ENCODE peak calls at places on chromosomes 1 and 21, in four cellular contexts. M, N, X and C are unnamed samples.

GRCh38 chr1:30875916-30876315 is 32.6 kb downstream of the SDC3 start:
- DNase-seq in M (no peak), N (no peak), X (no peak), C (no peak)

GRCh38 chr1:30682396-30683275 is 40.7 kb downstream of the MATN1 start:
- DNase-seq in N (peak), X (no peak), M (peak), C (no peak)

GRCh38 chr1:87977145-87977544 is 648.5 kb downstream of the LMO4 start:
- DNase-seq in N (no peak), X (no peak), M (no peak), C (no peak)

GRCh38 chr21:44914176-44914874 is 6.4 kb downstream of the ITGB2 start:
- DNase-seq in N (no peak), X (no peak), M (no peak), C (peak)

GRCh38 chr21:39958731-39959130 is 91.5 kb downstream of the PCP4 start:
- DNase-seq in M (no peak), X (no peak), N (no peak), C (no peak)

GRCh38 chr21:39676054-39676771 is 63.5 kb downstream of the B3GALT5 start:
- DNase-seq in M (no peak), X (no peak), N (peak), C (no peak)

GRCh38 chr1:21594935-21595897 is 73.9 kb downstream of the RAP1GAP start:
- DNase-seq in N (no peak), X (no peak), M (peak), C (peak)

GRCh38 chr1:63674865-63675815 is 81.9 kb downstream of the PGM1 start:
- DNase-seq in X (no peak), M (peak), N (no peak), C (no peak)

GRCh38 chr1:94236630-94237290 is 624 bp downstream of the ARHGAP29 start:
- DNase-seq in X (no peak), M (no peak), N (peak), C (no peak)

GRCh38 chr1:231232870-231233734 is 7.9 kb upstream of the GNPAT start:
- DNase-seq in M (no peak), N (no peak), X (no peak), C (no peak)

GRCh38 chr1:200670215-200671118 is 760 bp upstream of the DDX59 start:
- DNase-seq in M (no peak), X (no peak), N (no peak), C (peak)

GRCh38 chr1:244048566-244049141 is 2.4 kb upstream of the ZBTB18 start:
- DNase-seq in M (no peak), N (no peak), X (no peak), C (no peak)

DNA sequence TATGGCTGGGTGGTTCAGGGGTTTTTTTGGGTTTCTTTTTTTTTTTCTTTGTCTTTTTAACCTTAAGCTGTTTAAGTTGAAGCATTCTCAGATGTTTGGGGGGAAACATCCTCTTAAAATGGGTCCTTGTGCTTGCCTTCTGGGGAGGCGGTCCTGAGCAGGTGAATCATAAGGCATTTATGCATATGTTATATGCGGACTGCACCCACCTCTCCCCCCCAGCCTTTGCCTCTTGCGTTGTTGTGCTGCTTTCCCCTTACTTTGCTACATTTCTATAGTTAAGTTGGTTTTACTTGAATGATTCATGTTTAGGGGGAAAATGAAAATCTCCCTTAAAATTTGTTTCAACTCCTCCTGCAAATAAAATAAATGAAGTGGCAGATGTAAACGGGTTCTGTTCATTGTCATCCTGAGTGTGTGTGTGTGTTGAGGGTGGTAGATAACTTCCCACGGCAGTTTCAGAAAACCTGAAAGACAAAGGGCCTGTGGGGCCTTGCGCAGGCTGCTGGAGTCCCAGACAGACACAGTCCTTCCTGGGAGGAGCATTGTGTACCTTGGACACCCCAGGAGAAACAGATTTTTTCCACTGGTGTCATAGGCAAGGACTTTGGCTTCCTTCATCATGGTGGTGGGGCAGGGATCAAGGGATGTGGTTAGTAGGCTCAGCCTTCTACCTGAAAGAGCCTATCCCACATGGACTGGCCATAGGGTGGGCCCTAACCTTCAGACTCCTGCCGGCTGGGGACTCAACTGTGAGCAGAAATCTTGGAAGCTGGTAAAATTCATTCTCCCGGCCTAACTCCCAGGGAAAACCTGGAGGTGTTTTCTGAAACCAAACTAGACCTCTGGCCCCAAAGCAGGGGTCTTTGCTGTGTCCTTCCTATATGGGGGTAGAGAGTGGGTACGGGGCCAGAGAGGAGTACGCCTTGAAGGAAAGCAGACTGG is 926 bp upstream of the SH3D21 start:
- DNase-seq in N (no peak), X (no peak), M (no peak), C (no peak)
- TF ChIP-seq POLR2A in N (no peak), X (no peak), M (no peak), C (no peak)

DNA sequence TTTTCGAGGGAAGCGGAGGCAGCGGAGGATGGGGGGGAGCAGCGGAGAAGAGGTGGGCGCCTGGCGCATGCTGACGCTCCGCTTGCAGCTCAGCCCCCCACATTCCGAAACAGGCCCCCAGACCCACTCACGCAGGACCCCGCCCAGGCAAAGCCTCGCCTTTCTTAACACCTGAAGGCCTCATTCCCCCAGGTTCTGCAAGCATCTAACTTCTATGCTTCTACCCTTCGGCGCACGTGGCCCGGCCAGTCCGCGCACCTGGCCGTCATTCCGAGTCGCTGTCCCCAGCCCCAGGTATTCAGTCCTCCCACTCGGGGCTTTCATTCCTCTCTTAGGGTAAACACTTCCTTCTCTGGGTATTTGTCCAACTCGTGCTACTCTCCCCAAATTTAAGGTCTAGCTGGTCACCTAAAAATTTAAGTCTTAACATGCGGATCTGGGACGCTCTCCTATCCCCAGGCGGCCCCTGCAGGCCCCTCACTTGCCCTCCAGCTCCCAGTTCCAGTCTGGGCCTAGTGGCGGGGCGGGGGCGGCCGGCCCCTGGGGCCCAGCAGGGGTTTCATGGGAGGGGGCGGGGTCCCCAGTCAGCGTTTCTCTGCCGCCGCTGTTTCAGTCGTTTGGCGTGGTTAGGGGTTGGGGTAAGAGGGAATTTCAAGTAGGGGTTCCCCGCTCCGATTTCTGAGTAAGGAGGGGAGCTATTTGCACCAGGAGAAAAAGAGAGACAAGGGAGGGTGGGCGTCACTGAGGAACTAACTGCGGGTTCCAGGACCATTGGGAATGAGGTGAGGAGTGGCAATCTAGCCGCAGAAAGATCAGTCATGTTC is 2.7 kb upstream of the ZBTB7B start:
- DNase-seq in N (no peak), X (peak), M (peak), C (no peak)
- TF ChIP-seq POLR2A in N (no peak), X (no peak), M (peak), C (peak)

GRCh38 chr1:77682442-77683141 is at the start of gene ZZZ3:
- DNase-seq in X (peak), N (peak), M (peak), C (peak)
- TF ChIP-seq POLR2A in X (peak), N (peak), M (peak), C (peak)

DNA sequence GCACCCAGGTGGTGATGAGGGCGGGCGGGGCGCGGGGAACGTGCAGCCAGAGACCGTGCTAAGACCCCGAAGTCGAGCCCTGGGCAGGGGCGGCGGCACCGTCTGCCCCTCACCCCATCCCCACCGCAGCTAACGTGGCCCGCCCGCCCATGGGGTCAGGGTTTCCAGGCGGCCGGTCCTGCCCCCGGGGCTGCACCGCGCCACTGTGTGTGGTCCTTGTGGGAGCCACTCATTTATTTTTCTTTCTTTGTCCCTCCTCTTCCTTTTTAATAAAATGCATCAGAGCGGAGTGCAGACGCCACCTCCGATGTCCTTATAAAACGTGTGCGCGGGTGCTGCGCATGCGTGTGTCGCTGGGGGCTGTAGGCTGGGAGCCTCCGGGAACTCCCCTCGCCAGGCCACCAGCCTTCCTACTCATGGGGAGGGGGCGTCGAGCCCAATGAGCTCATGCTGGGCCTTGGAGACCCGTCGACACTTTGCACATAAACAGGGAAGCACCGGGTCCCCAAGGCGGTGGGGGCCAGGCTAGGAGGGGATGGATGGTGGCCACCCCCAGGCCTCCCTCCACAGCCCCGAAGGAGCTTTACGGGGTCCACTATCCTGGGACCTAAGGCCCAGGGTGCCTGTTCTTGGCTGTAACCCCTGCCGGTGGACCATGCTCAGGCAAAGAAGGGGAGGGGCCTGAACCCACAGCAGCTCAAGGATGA is 59.9 kb downstream of the WNT9A start:
- DNase-seq in M (peak), X (peak), N (peak), C (peak)
- TF ChIP-seq POLR2A in M (no peak), X (peak), N (no peak), C (no peak)